ENCODE peak calls at places on chromosome 10, in five cellular contexts. One of them, this sample, is unnamed.
A peak's percentile ranks its signal among the peaks of the same experiment; 100 is the strongest.

GRCh38 chr10:59284111-59284975 is 78.0 kb downstream of the FAM13C start:
- DNase-seq in neural progenitor cell: no peak
- DNase-seq in A549: no peak
- DNase-seq in small intestine: no peak
- DNase-seq in pancreas: no peak
- DNase-seq in this sample: no peak

GRCh38 chr10:100661546-100661945 is 83.8 kb upstream of the PAX2 start:
- DNase-seq in A549: no peak
- DNase-seq in small intestine: no peak
- DNase-seq in neural progenitor cell: no peak
- DNase-seq in pancreas: no peak
- DNase-seq in this sample: no peak

GRCh38 chr10:33258951-33259350 is 75.5 kb downstream of the NRP1 start:
- DNase-seq in A549: peak; percentile 58
- DNase-seq in small intestine: no peak
- DNase-seq in pancreas: no peak
- DNase-seq in neural progenitor cell: peak; percentile 59
- DNase-seq in this sample: no peak

GRCh38 chr10:120432209-120432608 is 24.8 kb upstream of the PLPP4 start:
- DNase-seq in neural progenitor cell: no peak
- DNase-seq in A549: no peak
- DNase-seq in small intestine: no peak
- DNase-seq in pancreas: no peak
- DNase-seq in this sample: peak; percentile 25

GRCh38 chr10:19762026-19762425 is 54.2 kb upstream of the PLXDC2 start:
- DNase-seq in pancreas: no peak
- DNase-seq in neural progenitor cell: no peak
- DNase-seq in small intestine: no peak
- DNase-seq in A549: no peak
- DNase-seq in this sample: no peak

GRCh38 chr10:124997246-124997790 is 55.4 kb downstream of the ZRANB1 start:
- DNase-seq in small intestine: no peak
- DNase-seq in A549: no peak
- DNase-seq in pancreas: peak; percentile 8
- DNase-seq in neural progenitor cell: no peak
- DNase-seq in this sample: no peak

GRCh38 chr10:89887830-89888229 is 186.4 kb downstream of the KIF20B start:
- DNase-seq in A549: peak; percentile 8
- DNase-seq in pancreas: no peak
- DNase-seq in small intestine: no peak
- DNase-seq in neural progenitor cell: no peak
- DNase-seq in this sample: peak; percentile 4

GRCh38 chr10:108567899-108568752 is 1355.2 kb downstream of the XPNPEP1 start:
- DNase-seq in pancreas: no peak
- DNase-seq in small intestine: no peak
- DNase-seq in neural progenitor cell: no peak
- DNase-seq in A549: no peak
- DNase-seq in this sample: no peak

GRCh38 chr10:86440874-86441838 is 74.6 kb upstream of the GRID1 start:
- DNase-seq in small intestine: peak; percentile 65
- DNase-seq in pancreas: no peak
- DNase-seq in A549: peak; percentile 94
- DNase-seq in neural progenitor cell: no peak
- DNase-seq in this sample: peak; percentile 67

GRCh38 chr10:75864717-75865116 is 433.3 kb downstream of the LRMDA start:
- DNase-seq in pancreas: no peak
- DNase-seq in neural progenitor cell: no peak
- DNase-seq in small intestine: no peak
- DNase-seq in A549: no peak
- DNase-seq in this sample: no peak

GRCh38 chr10:47175181-47176080 is 124.6 kb upstream of the GDF10 start:
- DNase-seq in small intestine: no peak
- DNase-seq in A549: no peak
- DNase-seq in pancreas: no peak
- DNase-seq in neural progenitor cell: peak; percentile 80
- DNase-seq in this sample: no peak

GRCh38 chr10:31707578-31708411 is 220.8 kb downstream of the ARHGAP12 start:
- DNase-seq in A549: no peak
- DNase-seq in small intestine: no peak
- DNase-seq in neural progenitor cell: peak; percentile 74
- DNase-seq in pancreas: no peak
- DNase-seq in this sample: peak; percentile 92

GRCh38 chr10:75335191-75335590 is 66.4 kb downstream of the ZNF503 start:
- DNase-seq in neural progenitor cell: no peak
- DNase-seq in pancreas: no peak
- DNase-seq in A549: no peak
- DNase-seq in small intestine: peak; percentile 34
- DNase-seq in this sample: peak; percentile 42

GRCh38 chr10:76082956-76083355 is 651.5 kb downstream of the LRMDA start:
- DNase-seq in small intestine: peak; percentile 81
- DNase-seq in neural progenitor cell: peak; percentile 76
- DNase-seq in pancreas: no peak
- DNase-seq in A549: peak; percentile 52
- DNase-seq in this sample: peak; percentile 34

GRCh38 chr10:6423004-6423403 is 157.1 kb downstream of the PRKCQ start:
- DNase-seq in neural progenitor cell: no peak
- DNase-seq in pancreas: no peak
- DNase-seq in small intestine: no peak
- DNase-seq in A549: no peak
- DNase-seq in this sample: no peak

GRCh38 chr10:33952692-33953360 is 618.4 kb upstream of the NRP1 start:
- DNase-seq in small intestine: no peak
- DNase-seq in pancreas: no peak
- DNase-seq in A549: no peak
- DNase-seq in neural progenitor cell: no peak
- DNase-seq in this sample: peak; percentile 38

GRCh38 chr10:8306685-8307364 is 252.3 kb downstream of the GATA3 start:
- DNase-seq in pancreas: no peak
- DNase-seq in A549: no peak
- DNase-seq in small intestine: no peak
- DNase-seq in neural progenitor cell: no peak
- DNase-seq in this sample: no peak

GRCh38 chr10:416091-416515 is 273.4 kb downstream of the DIP2C start:
- DNase-seq in A549: peak; percentile 31
- DNase-seq in neural progenitor cell: peak; percentile 41
- DNase-seq in small intestine: no peak
- DNase-seq in pancreas: no peak
- DNase-seq in this sample: no peak

GRCh38 chr10:132521041-132521465 is 16.5 kb upstream of the INPP5A start:
- DNase-seq in pancreas: no peak
- DNase-seq in neural progenitor cell: no peak
- DNase-seq in small intestine: no peak
- DNase-seq in A549: no peak
- DNase-seq in this sample: no peak

GRCh38 chr10:97428572-97428981 is 2.6 kb downstream of the PGAM1 start:
- DNase-seq in pancreas: no peak
- DNase-seq in A549: no peak
- DNase-seq in neural progenitor cell: peak; percentile 48
- DNase-seq in small intestine: no peak
- DNase-seq in this sample: peak; percentile 80

GRCh38 chr10:24465899-24466615 is 257.1 kb downstream of the KIAA1217 start:
- DNase-seq in A549: peak; percentile 83
- DNase-seq in pancreas: peak; percentile 73
- DNase-seq in neural progenitor cell: no peak
- DNase-seq in small intestine: peak; percentile 95
- DNase-seq in this sample: peak; percentile 88

GRCh38 chr10:14356921-14357320 is 26.2 kb upstream of the FRMD4A start:
- DNase-seq in neural progenitor cell: no peak
- DNase-seq in A549: no peak
- DNase-seq in pancreas: no peak
- DNase-seq in small intestine: no peak
- DNase-seq in this sample: peak; percentile 55

GRCh38 chr10:124671486-124672075 is 72.6 kb downstream of the FAM53B start:
- DNase-seq in pancreas: no peak
- DNase-seq in neural progenitor cell: peak; percentile 54
- DNase-seq in small intestine: no peak
- DNase-seq in A549: peak; percentile 45
- DNase-seq in this sample: peak; percentile 54

GRCh38 chr10:16187161-16187560 is 249.6 kb upstream of the PTER start:
- DNase-seq in pancreas: no peak
- DNase-seq in small intestine: no peak
- DNase-seq in neural progenitor cell: no peak
- DNase-seq in A549: no peak
- DNase-seq in this sample: no peak

GRCh38 chr10:60731134-60731883 is 47.0 kb upstream of the CDK1 start:
- DNase-seq in neural progenitor cell: no peak
- DNase-seq in pancreas: no peak
- DNase-seq in small intestine: peak; percentile 60
- DNase-seq in A549: no peak
- DNase-seq in this sample: no peak

GRCh38 chr10:29761916-29762315 is 127.1 kb upstream of the SVIL start:
- DNase-seq in pancreas: no peak
- DNase-seq in A549: peak; percentile 36
- DNase-seq in neural progenitor cell: no peak
- DNase-seq in small intestine: no peak
- DNase-seq in this sample: no peak

GRCh38 chr10:24722676-24723385 is 856 bp downstream of the ARHGAP21 start:
- DNase-seq in neural progenitor cell: peak; percentile 88
- DNase-seq in pancreas: peak; percentile 60
- DNase-seq in small intestine: peak; percentile 48
- DNase-seq in A549: peak; percentile 60
- DNase-seq in this sample: peak; percentile 43

GRCh38 chr10:54402576-54402975 is 398.5 kb downstream of the PCDH15 start:
- DNase-seq in pancreas: no peak
- DNase-seq in neural progenitor cell: peak; percentile 42
- DNase-seq in A549: peak; percentile 19
- DNase-seq in small intestine: peak; percentile 32
- DNase-seq in this sample: no peak

GRCh38 chr10:132574783-132575319 is 37.3 kb downstream of the INPP5A start:
- DNase-seq in A549: no peak
- DNase-seq in pancreas: no peak
- DNase-seq in neural progenitor cell: peak; percentile 52
- DNase-seq in small intestine: no peak
- DNase-seq in this sample: peak; percentile 28

GRCh38 chr10:113965683-113966082 is 78.0 kb upstream of the ADRB1 start:
- DNase-seq in small intestine: no peak
- DNase-seq in neural progenitor cell: no peak
- DNase-seq in pancreas: no peak
- DNase-seq in A549: no peak
- DNase-seq in this sample: no peak

GRCh38 chr10:62620491-62620890 is 184.0 kb upstream of the ADO start:
- DNase-seq in neural progenitor cell: no peak
- DNase-seq in pancreas: no peak
- DNase-seq in small intestine: no peak
- DNase-seq in A549: no peak
- DNase-seq in this sample: no peak

DNA sequence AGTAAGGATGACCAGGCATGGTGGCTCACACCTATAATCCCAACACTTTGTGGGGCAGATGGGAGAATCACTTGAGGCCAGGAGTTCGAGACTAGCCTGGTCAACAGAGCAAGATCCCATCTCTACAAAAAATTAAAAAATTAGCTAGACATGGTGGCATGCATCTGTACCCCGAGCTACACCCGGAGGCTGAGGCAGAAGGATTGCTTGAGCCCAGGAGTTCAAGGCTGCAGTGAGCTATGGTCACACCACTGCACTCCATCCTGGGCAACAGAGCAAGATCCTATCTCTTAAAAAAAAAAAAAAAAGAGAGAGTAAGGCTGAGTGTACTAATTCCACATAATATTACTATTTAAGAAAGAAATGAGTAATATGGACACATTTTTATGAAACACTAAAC is 3.8 kb downstream of the P4HA1 start:
- DNase-seq in neural progenitor cell: no peak
- DNase-seq in small intestine: no peak
- DNase-seq in A549: no peak
- DNase-seq in pancreas: no peak
- DNase-seq in this sample: no peak
- H3K4me3 ChIP-seq in neural progenitor cell: no peak overlapping the region
- H3K4me3 ChIP-seq in small intestine: no peak overlapping the region
- H3K4me3 ChIP-seq in A549: no peak overlapping the region
- H3K4me3 ChIP-seq in pancreas: no peak overlapping the region
- H3K4me3 ChIP-seq in this sample: no peak overlapping the region

DNA sequence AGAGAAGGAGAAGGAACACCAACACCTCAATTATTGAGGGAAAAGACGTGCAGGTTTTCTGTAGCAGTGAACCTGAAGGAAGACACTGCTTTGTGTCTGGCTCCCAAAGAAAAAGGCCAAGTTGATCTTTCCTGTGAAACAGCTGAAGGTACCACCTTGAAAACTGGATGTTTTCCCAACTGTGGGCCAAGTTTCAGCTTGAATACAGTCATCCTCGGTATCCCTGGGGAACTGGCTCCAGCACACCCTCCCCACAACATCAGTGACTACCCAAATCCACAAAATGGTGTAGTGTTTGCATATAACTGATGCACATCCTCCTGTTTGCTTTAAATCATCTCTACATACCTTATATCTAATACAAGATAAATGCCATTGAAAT is 297.0 kb upstream of the PITRM1 start:
- DNase-seq in pancreas: no peak
- DNase-seq in neural progenitor cell: no peak
- DNase-seq in small intestine: no peak
- DNase-seq in A549: no peak
- DNase-seq in this sample: peak; percentile 48
- H3K4me3 ChIP-seq in pancreas: no peak overlapping the region
- H3K4me3 ChIP-seq in neural progenitor cell: no peak overlapping the region
- H3K4me3 ChIP-seq in small intestine: no peak overlapping the region
- H3K4me3 ChIP-seq in A549: peak overlapping the region; percentile 1
- H3K4me3 ChIP-seq in this sample: no peak overlapping the region

DNA sequence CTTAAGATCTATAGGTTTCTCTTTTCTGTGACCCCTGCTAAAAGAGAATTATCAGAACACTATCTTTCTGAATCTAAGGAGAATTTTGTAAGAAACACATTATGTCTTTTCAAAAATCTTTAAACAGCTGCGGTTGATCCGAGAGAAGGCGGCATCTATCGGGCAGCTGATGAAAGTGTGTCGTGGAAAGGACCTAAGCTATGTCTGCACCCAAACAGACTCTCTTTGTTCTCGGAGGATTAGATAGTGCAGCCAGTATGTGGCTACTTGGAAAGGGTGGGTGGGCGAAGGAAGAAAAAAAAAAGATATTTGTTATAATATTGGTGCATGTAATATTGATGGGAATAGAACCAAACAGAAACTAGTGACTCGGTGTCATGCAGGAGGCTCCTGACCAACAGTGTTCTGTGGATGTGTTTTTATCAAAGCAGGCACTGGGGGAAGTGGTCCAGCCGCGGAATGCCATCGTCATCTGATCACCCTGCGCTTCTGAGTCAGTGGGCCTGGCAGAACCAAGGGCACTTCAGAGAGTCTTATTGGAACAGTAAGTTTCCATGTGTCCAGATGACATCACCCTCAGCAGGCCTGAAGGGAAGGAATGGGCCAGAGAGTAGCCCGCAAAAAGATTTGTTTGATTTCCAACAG is 509.7 kb upstream of the AKR1E2 start:
- DNase-seq in pancreas: no peak
- DNase-seq in small intestine: no peak
- DNase-seq in A549: no peak
- DNase-seq in neural progenitor cell: no peak
- DNase-seq in this sample: peak; percentile 87
- H3K4me3 ChIP-seq in pancreas: no peak overlapping the region
- H3K4me3 ChIP-seq in small intestine: no peak overlapping the region
- H3K4me3 ChIP-seq in A549: no peak overlapping the region
- H3K4me3 ChIP-seq in neural progenitor cell: no peak overlapping the region
- H3K4me3 ChIP-seq in this sample: peak overlapping the region; percentile 31

DNA sequence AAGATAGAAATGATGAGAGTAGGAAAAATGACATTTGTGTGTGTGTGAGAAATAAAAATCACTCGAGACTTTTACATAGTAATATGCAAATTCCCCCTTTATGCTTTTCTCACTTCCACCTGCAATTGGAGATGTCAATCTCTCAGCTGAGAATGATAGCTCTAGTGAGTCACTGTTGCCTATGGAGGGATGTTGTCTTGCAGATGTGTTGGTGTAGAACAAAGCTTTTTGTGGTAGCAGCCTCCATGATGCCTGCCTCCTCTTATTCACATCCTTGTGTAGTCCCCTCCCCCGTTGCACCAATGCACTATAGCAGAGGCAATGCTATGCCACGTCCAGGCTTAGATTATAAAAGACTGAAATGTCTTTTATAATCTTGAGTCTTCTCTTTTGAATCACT is 33.8 kb downstream of the SPAG6 start:
- DNase-seq in neural progenitor cell: no peak
- DNase-seq in small intestine: no peak
- DNase-seq in A549: no peak
- DNase-seq in pancreas: no peak
- DNase-seq in this sample: no peak
- H3K4me3 ChIP-seq in neural progenitor cell: no peak overlapping the region
- H3K4me3 ChIP-seq in small intestine: no peak overlapping the region
- H3K4me3 ChIP-seq in A549: no peak overlapping the region
- H3K4me3 ChIP-seq in pancreas: no peak overlapping the region
- H3K4me3 ChIP-seq in this sample: no peak overlapping the region

This sample was measured in AG10803.